ENCODE peak calls at places on chromosomes 12 and 14, in four cellular contexts. L, H, R and J are unnamed samples.

GRCh38 chr14:33848706-33849454 is 102.0 kb downstream of the EGLN3 start:
- DNase-seq in L (peak; percentile 73), H (no peak), R (peak; percentile 51), J (peak; percentile 81)

GRCh38 chr12:89529738-89530137 is 3.9 kb upstream of the POC1B start:
- DNase-seq in L (peak; percentile 67), H (no peak), R (no peak), J (no peak)

GRCh38 chr12:84435682-84436081 is 476.9 kb downstream of the SLC6A15 start:
- DNase-seq in L (no peak), H (no peak), R (no peak), J (no peak)

GRCh38 chr12:122834229-122834920 is 882 bp upstream of the HIP1R start:
- DNase-seq in L (peak; percentile 79), H (no peak), R (peak; percentile 48), J (peak; percentile 68)

GRCh38 chr14:31080060-31080459 is 53.9 kb upstream of the STRN3 start:
- DNase-seq in L (peak; percentile 34), H (no peak), R (no peak), J (no peak)

GRCh38 chr14:103436533-103436932 is 51.3 kb downstream of the MARK3 start:
- DNase-seq in L (peak; percentile 22), H (no peak), R (no peak), J (no peak)

GRCh38 chr12:5718073-5718472 is 227.0 kb downstream of the ANO2 start:
- DNase-seq in L (no peak), H (no peak), R (no peak), J (no peak)

GRCh38 chr12:83739602-83740001 is 1052.9 kb downstream of the TMTC2 start:
- DNase-seq in L (no peak), H (no peak), R (no peak), J (no peak)

DNA sequence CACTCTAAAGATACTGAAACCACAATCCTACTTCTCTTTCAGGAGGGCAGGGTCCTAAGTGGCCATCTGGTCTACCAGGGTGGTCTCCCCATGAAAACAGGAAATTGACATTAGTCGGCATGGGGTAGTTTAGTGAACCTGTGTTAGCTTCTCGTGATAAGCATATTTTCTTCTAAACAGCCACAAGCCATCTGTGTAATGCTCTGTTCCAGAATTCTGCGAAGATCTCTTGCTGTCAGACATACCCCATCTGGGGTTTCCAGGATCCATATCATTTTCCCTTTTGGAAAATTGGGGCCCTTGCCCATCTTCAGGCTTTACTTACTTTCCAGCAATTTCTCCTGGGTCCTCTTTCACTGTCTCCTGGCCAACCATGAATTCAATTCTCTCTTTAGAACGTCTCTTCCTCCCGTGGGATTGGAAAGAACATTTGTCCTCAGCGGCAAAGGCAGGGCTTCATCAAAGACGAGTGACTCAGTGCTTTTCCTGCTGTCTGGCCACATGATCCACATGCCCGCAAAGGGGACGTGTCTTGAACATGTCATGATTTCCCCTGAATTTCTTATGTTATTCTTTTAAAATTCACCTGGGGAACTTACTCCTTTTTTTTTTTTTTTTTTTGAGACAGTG is 21.4 kb upstream of the NCOR2 start:
- DNase-seq in L (no peak), H (no peak), R (no peak), J (no peak)
- H3K4me3 ChIP-seq in L (no peak overlapping the region), H (no peak overlapping the region), R (peak overlapping the region; percentile 4), J (no peak overlapping the region)

DNA sequence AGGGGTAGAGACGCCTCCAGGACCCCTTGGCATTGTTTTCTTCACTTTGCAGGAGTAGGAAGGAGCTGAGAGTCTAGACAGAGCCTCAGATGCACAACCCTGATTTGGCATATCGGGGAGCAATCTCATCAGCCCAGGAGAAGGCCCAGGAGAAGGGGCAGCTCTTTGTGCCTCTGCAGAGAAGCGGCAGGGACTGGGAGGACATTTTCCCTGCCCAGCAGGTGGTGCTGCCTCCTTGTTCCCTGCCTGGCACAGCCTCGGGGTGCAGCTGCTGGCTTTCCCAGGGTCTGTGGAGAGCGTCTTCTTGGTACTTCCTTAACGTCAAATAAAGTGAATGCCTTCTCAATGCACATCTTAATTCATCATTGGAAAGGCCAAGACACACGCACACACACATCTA is 419.5 kb downstream of the TMEM121 start:
- DNase-seq in L (peak; percentile 8), H (no peak), R (no peak), J (no peak)
- TF ChIP-seq CTCF in L (peak; percentile 19), H (no peak), R (peak; percentile 29), J (no peak)

DNA sequence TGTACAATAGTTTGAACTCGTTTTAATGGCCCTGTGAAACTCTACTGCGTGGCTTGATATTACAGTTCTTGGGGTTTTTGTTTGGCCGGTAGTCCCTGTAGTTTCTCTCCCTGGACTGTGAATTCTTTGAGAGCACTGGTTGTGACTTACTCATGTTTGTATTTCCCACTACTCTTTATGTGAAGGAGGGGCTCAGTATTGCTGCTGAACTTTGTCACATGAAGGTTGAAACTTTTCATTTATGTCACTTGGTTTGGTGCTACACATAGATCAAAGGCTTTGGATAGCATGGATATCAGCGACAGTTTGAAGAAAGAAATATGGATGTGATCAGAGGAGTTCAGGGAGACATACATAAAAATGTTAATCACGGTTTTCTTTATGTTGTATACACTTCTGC is 1.5 kb upstream of the POU6F1 start:
- DNase-seq in L (no peak), H (no peak), R (no peak), J (no peak)
- H3K27ac ChIP-seq in L (no peak overlapping the region), H (no peak overlapping the region), R (peak overlapping the region; percentile 90), J (peak overlapping the region; percentile 99)

GRCh38 chr12:30905483-30906009 is 21.0 kb upstream of the TSPAN11 start:
- DNase-seq in L (no peak), H (no peak), R (no peak), J (no peak)
- H3K4me3 ChIP-seq in L (no peak overlapping the region), H (no peak overlapping the region), R (no peak overlapping the region), J (no peak overlapping the region)

GRCh38 chr14:81931828-81932227 is 398.2 kb upstream of the SEL1L start:
- DNase-seq in L (no peak), H (no peak), R (no peak), J (no peak)

DNA sequence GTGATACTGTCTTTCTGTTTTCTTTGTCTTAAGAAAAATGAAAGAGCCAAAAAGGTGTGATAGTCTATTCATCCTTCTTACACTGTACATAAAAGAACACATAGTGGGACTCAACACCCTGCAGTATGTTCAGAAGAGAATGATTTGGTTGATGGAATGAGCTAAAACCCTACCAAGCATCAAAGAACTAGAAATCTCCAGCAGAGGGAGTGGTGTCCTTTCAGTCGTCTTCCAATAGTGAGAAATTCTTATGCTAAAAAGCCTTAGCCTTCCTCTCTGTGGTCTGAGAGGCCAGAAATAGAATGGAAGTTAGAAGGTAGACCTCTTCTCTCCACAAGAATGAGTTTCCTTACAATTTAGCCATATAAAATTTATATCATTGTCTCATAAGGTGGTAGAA is 393.4 kb upstream of the SEL1L start:
- DNase-seq in L (no peak), H (no peak), R (no peak), J (no peak)
- TF ChIP-seq CTCF in L (no peak), H (no peak), R (peak; percentile 24), J (peak; percentile 57)

GRCh38 chr12:13918883-13919282 is 62.5 kb downstream of the GRIN2B start:
- DNase-seq in L (no peak), H (no peak), R (no peak), J (no peak)
- H3K27ac ChIP-seq in L (no peak overlapping the region), H (no peak overlapping the region), R (no peak overlapping the region), J (no peak overlapping the region)

GRCh38 chr12:104693493-104693892 is 236.7 kb downstream of the CHST11 start:
- DNase-seq in L (no peak), H (no peak), R (no peak), J (no peak)
- H3K4me3 ChIP-seq in L (no peak overlapping the region), H (no peak overlapping the region), R (no peak overlapping the region), J (no peak overlapping the region)

DNA sequence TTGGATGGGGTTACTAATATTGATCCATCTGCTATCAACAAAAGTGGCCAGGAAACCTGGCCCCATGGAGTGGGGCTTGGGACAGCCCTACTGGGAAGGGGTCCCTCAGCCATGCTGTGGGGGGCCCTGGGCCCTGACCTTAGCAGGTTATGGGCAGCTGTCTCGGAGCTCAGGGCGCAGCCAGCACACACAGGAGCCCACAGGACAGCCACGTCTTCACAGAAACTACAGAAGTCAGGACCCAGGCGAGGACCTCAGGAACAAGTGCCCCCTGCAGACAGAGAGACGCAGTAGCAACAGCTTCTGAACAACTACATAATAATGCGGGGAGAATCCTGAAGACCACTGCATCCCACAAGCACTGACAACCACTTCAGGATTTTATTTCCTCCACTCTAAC is 11.9 kb upstream of the FKBP11 start:
- DNase-seq in L (peak; percentile 39), H (no peak), R (no peak), J (no peak)
- TF ChIP-seq CTCF in L (peak; percentile 8), H (no peak), R (no peak), J (no peak)